ENCODE peak calls at places on chromosomes 6 and 20, in four cellular contexts. Q is GF-D8, M is glutamatergic neuron, F is brain microvascular endothelial cell. H is an unnamed sample.

GRCh38 chr6:159357211-159357920 is 188.2 kb downstream of the FNDC1 start:
- DNase-seq in M (no peak), Q (no peak), F (no peak), H (no peak)

GRCh38 chr6:73285674-73286283 is 22.8 kb upstream of the KHDC1 start:
- DNase-seq in M (no peak), F (peak), Q (no peak), H (no peak)

GRCh38 chr6:155444120-155444917 is 11.3 kb downstream of the NOX3 start:
- DNase-seq in F (peak), Q (no peak), M (no peak), H (no peak)

GRCh38 chr20:51563597-51564332 is 21.2 kb upstream of the NFATC2 start:
- DNase-seq in Q (no peak), M (peak), F (peak), H (no peak)

GRCh38 chr20:40963505-40963845 is 65.1 kb upstream of the TOP1 start:
- DNase-seq in Q (no peak), M (no peak), F (no peak), H (no peak)

GRCh38 chr20:47897461-47897860 is 112.2 kb upstream of the SULF2 start:
- DNase-seq in F (no peak), Q (no peak), M (no peak), H (no peak)

GRCh38 chr6:39026175-39026574 is 22.4 kb upstream of the GLP1R start:
- DNase-seq in M (no peak), F (no peak), Q (no peak), H (no peak)

GRCh38 chr6:34746104-34746846 is 11.0 kb upstream of the SNRPC start:
- DNase-seq in F (no peak), M (no peak), Q (no peak), H (no peak)

GRCh38 chr6:129967427-129967826 is 51.0 kb upstream of the L3MBTL3 start:
- DNase-seq in M (no peak), Q (no peak), F (no peak), H (no peak)

GRCh38 chr6:22882581-22882980 is 313.2 kb downstream of the HDGFL1 start:
- DNase-seq in M (no peak), Q (no peak), F (no peak), H (no peak)

GRCh38 chr20:60867589-60867988 is 384.5 kb upstream of the CDH4 start:
- DNase-seq in F (no peak), Q (no peak), M (no peak), H (no peak)

GRCh38 chr6:37725967-37726366 is 28.3 kb upstream of the MDGA1 start:
- DNase-seq in F (no peak), Q (no peak), M (no peak), H (no peak)

GRCh38 chr20:10848810-10849370 is 175.1 kb upstream of the JAG1 start:
- DNase-seq in Q (no peak), F (peak), M (no peak), H (no peak)

GRCh38 chr6:85323435-85324040 is 126.3 kb upstream of the NT5E start:
- DNase-seq in Q (peak), F (peak), M (peak), H (peak)

GRCh38 chr6:110020888-110021287 is 42.8 kb downstream of the GPR6 start:
- DNase-seq in M (no peak), F (no peak), Q (peak), H (no peak)

GRCh38 chr20:53084408-53084997 is 112.3 kb downstream of the TSHZ2 start:
- DNase-seq in Q (no peak), F (no peak), M (no peak), H (no peak)

GRCh38 chr6:146582857-146583256 is 15.9 kb upstream of the ADGB start:
- DNase-seq in Q (peak), F (no peak), M (no peak), H (no peak)

GRCh38 chr6:125812394-125813231 is 21.9 kb downstream of the NCOA7 start:
- DNase-seq in M (no peak), F (peak), Q (no peak), H (no peak)

GRCh38 chr6:157707576-157707975 is 115.5 kb upstream of the SNX9 start:
- DNase-seq in F (no peak), Q (no peak), M (no peak), H (no peak)

GRCh38 chr6:9496837-9497236 is 918.0 kb downstream of the TFAP2A start:
- DNase-seq in Q (no peak), M (no peak), F (no peak), H (no peak)

GRCh38 chr20:37526839-37527637 is 638 bp downstream of the BLCAP start:
- DNase-seq in F (no peak), M (peak), Q (no peak), H (no peak)

GRCh38 chr6:17851001-17851719 is 136.3 kb downstream of the KIF13A start:
- DNase-seq in F (no peak), Q (no peak), M (no peak), H (no peak)

GRCh38 chr6:143115698-143116097 is 55.0 kb downstream of the AIG1 start:
- DNase-seq in M (no peak), F (no peak), Q (no peak), H (no peak)

GRCh38 chr6:148548065-148548748 is 198.6 kb upstream of the UST start:
- DNase-seq in F (no peak), M (no peak), Q (no peak), H (no peak)

GRCh38 chr20:48294196-48294595 is 508.9 kb upstream of the SULF2 start:
- DNase-seq in Q (no peak), F (peak), M (no peak), H (no peak)

GRCh38 chr6:139553916-139554315 is 179.5 kb upstream of the CITED2 start:
- DNase-seq in F (no peak), Q (no peak), M (no peak), H (no peak)

GRCh38 chr20:25239387-25240370 is 8.2 kb upstream of the PYGB start:
- DNase-seq in Q (no peak), M (no peak), F (no peak), H (no peak)

GRCh38 chr20:24648481-24648880 is 179.1 kb downstream of the SYNDIG1 start:
- DNase-seq in M (no peak), Q (no peak), F (no peak), H (no peak)

GRCh38 chr20:62617711-62618483 is 24.4 kb upstream of the SLCO4A1 start:
- DNase-seq in F (no peak), M (no peak), Q (peak), H (no peak)

GRCh38 chr20:11445161-11445560 is 472.5 kb upstream of the BTBD3 start:
- DNase-seq in F (no peak), M (no peak), Q (no peak), H (no peak)

GRCh38 chr6:152309648-152310047 is 327.5 kb downstream of the SYNE1 start:
- DNase-seq in M (no peak), Q (no peak), F (no peak), H (no peak)

GRCh38 chr6:55953384-55953783 is 78.0 kb upstream of the BMP5 start:
- DNase-seq in M (no peak), Q (no peak), F (peak), H (no peak)

GRCh38 chr6:57069920-57070331 is 20.1 kb upstream of the ZNF451 start:
- DNase-seq in F (no peak), Q (no peak), M (no peak), H (no peak)

GRCh38 chr6:84422380-84422968 is 195.0 kb upstream of the CEP162 start:
- DNase-seq in M (peak), Q (no peak), F (peak), H (no peak)

GRCh38 chr20:41173161-41173721 is 35.9 kb downstream of the PLCG1 start:
- DNase-seq in F (peak), M (peak), Q (no peak), H (no peak)

GRCh38 chr20:52943185-52943841 is 28.8 kb upstream of the TSHZ2 start:
- DNase-seq in M (no peak), Q (no peak), F (no peak), H (no peak)

GRCh38 chr6:92723390-92723931 is 695.9 kb downstream of the EPHA7 start:
- DNase-seq in Q (no peak), M (peak), F (no peak), H (no peak)

GRCh38 chr6:80439721-80440488 is 333.4 kb downstream of the BCKDHB start:
- DNase-seq in Q (no peak), F (no peak), M (no peak), H (no peak)

GRCh38 chr6:5481024-5481423 is 219.7 kb downstream of the FARS2 start:
- DNase-seq in Q (no peak), M (peak), F (no peak), H (no peak)

H was measured in SIG-M5.